ENCODE peak calls at places on chromosome 11, in four cellular contexts. One of them, this sample, is unnamed.

GRCh38 chr11:97610000-97610399 is 1220.2 kb downstream of the JRKL start:
- DNase-seq in HCT116: no peak
- DNase-seq in fibroblast of lung: no peak
- DNase-seq in astrocyte: no peak
- DNase-seq in this sample: no peak

GRCh38 chr11:93740031-93740801 is 1.1 kb downstream of the TAF1D start:
- DNase-seq in HCT116: no peak
- DNase-seq in fibroblast of lung: peak; percentile 61
- DNase-seq in astrocyte: peak; percentile 48
- DNase-seq in this sample: peak; percentile 16

GRCh38 chr11:10488581-10489443 is 33.7 kb downstream of the AMPD3 start:
- DNase-seq in HCT116: no peak
- DNase-seq in fibroblast of lung: no peak
- DNase-seq in astrocyte: no peak
- DNase-seq in this sample: no peak

GRCh38 chr11:4677948-4678347 is 19.7 kb downstream of the OR51E2 start:
- DNase-seq in HCT116: no peak
- DNase-seq in fibroblast of lung: no peak
- DNase-seq in astrocyte: no peak
- DNase-seq in this sample: no peak

GRCh38 chr11:73087730-73088129 is 54.4 kb downstream of the FCHSD2 start:
- DNase-seq in HCT116: no peak
- DNase-seq in fibroblast of lung: peak; percentile 17
- DNase-seq in astrocyte: no peak
- DNase-seq in this sample: no peak

GRCh38 chr11:1749020-1749758 is 1.2 kb downstream of the IFITM10 start:
- DNase-seq in HCT116: no peak
- DNase-seq in fibroblast of lung: peak; percentile 41
- DNase-seq in astrocyte: no peak
- DNase-seq in this sample: no peak

GRCh38 chr11:103338621-103339484 is 229.6 kb downstream of the DYNC2H1 start:
- DNase-seq in HCT116: no peak
- DNase-seq in fibroblast of lung: peak; percentile 58
- DNase-seq in astrocyte: peak; percentile 42
- DNase-seq in this sample: peak; percentile 28

GRCh38 chr11:72321381-72321996 is 77.5 kb upstream of the PHOX2A start:
- DNase-seq in HCT116: no peak
- DNase-seq in fibroblast of lung: peak; percentile 71
- DNase-seq in astrocyte: peak; percentile 61
- DNase-seq in this sample: peak; percentile 45

GRCh38 chr11:6229911-6230310 is 4.5 kb downstream of the FHIP1B start:
- DNase-seq in HCT116: no peak
- DNase-seq in fibroblast of lung: no peak
- DNase-seq in astrocyte: no peak
- DNase-seq in this sample: no peak

GRCh38 chr11:8065031-8065430 is 16.0 kb upstream of the TUB start:
- DNase-seq in HCT116: no peak
- DNase-seq in fibroblast of lung: no peak
- DNase-seq in astrocyte: no peak
- DNase-seq in this sample: no peak

GRCh38 chr11:134785059-134785458 is 373.0 kb upstream of the B3GAT1 start:
- DNase-seq in HCT116: no peak
- DNase-seq in fibroblast of lung: no peak
- DNase-seq in astrocyte: no peak
- DNase-seq in this sample: no peak

GRCh38 chr11:587978-588380 is 11.7 kb downstream of the PHRF1 start:
- DNase-seq in HCT116: no peak
- DNase-seq in fibroblast of lung: peak; percentile 60
- DNase-seq in astrocyte: peak; percentile 42
- DNase-seq in this sample: no peak

GRCh38 chr11:73393479-73394415 is 17.5 kb downstream of the RELT start:
- DNase-seq in HCT116: peak; percentile 41
- DNase-seq in fibroblast of lung: peak; percentile 73
- DNase-seq in astrocyte: peak; percentile 58
- DNase-seq in this sample: peak; percentile 73

GRCh38 chr11:95915051-95915450 is 8.9 kb downstream of the MTMR2 start:
- DNase-seq in HCT116: no peak
- DNase-seq in fibroblast of lung: peak; percentile 49
- DNase-seq in astrocyte: peak; percentile 36
- DNase-seq in this sample: no peak

GRCh38 chr11:124812876-124813275 is 12.7 kb upstream of the MSANTD2 start:
- DNase-seq in HCT116: no peak
- DNase-seq in fibroblast of lung: peak; percentile 60
- DNase-seq in astrocyte: peak; percentile 43
- DNase-seq in this sample: peak; percentile 55

GRCh38 chr11:117279711-117280376 is 11.3 kb upstream of the BACE1-AS start:
- DNase-seq in HCT116: no peak
- DNase-seq in fibroblast of lung: peak; percentile 21
- DNase-seq in astrocyte: peak; percentile 22
- DNase-seq in this sample: no peak

GRCh38 chr11:126415128-126415527 is 59.6 kb downstream of the ST3GAL4 start:
- DNase-seq in HCT116: no peak
- DNase-seq in fibroblast of lung: peak; percentile 12
- DNase-seq in astrocyte: no peak
- DNase-seq in this sample: no peak

GRCh38 chr11:70200212-70200844 is 2.8 kb upstream of the FADD start:
- DNase-seq in HCT116: no peak
- DNase-seq in fibroblast of lung: peak; percentile 15
- DNase-seq in astrocyte: no peak
- DNase-seq in this sample: no peak

GRCh38 chr11:67438121-67438902 is 830 bp upstream of the PTPRCAP start:
- DNase-seq in HCT116: no peak
- DNase-seq in fibroblast of lung: no peak
- DNase-seq in astrocyte: no peak
- DNase-seq in this sample: no peak

GRCh38 chr11:63683133-63683991 is 2.1 kb downstream of the RTN3 start:
- DNase-seq in HCT116: no peak
- DNase-seq in fibroblast of lung: peak; percentile 65
- DNase-seq in astrocyte: peak; percentile 58
- DNase-seq in this sample: peak; percentile 25

GRCh38 chr11:14971865-14972580 is at the start of gene CALCA:
- DNase-seq in HCT116: no peak
- DNase-seq in fibroblast of lung: no peak
- DNase-seq in astrocyte: no peak
- DNase-seq in this sample: no peak

GRCh38 chr11:75563978-75564552 is 2.0 kb downstream of the SERPINH1 start:
- DNase-seq in HCT116: no peak
- DNase-seq in fibroblast of lung: peak; percentile 91
- DNase-seq in astrocyte: peak; percentile 83
- DNase-seq in this sample: peak; percentile 85

DNA sequence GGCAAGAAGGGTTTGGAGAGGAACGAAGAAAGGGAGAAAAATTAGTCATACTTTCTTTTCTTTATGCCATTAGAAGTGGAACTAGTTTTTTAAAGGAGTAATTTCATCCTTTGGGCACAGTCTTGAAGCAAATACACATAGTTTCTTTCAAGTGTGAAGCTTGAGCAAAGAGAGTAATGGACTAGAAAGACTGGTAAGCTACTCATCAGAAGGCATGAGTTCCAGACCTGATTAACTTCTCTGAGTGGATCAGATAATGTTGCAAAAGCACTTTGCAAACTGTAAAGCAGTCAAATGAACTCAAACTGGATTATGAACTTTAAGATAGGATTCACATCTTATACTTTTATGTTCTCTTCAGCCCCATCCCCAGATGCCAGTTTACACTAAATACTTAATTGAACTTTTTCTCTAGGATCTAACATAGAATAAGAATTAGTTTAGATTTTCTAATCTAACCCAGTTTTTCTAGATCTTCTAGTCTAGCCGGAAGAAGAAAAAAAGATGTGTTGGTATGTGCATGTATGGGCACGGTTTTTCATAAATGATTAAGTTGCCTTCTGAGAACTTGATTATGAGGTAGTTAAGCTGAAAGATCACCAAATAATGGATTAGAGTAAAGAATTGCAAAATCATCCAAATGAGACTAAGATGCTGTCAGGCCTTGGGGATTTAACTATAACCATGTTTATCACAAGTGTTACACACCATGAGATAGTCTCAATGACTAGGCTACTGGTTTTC is 2.5 kb downstream of the DDIAS start:
- DNase-seq in HCT116: no peak
- DNase-seq in fibroblast of lung: no peak
- DNase-seq in astrocyte: no peak
- DNase-seq in this sample: no peak
- H3K9ac ChIP-seq in HCT116: no peak overlapping the region
- H3K9ac ChIP-seq in fibroblast of lung: no peak overlapping the region
- H3K9ac ChIP-seq in astrocyte: no peak overlapping the region
- H3K9ac ChIP-seq in this sample: no peak overlapping the region

DNA sequence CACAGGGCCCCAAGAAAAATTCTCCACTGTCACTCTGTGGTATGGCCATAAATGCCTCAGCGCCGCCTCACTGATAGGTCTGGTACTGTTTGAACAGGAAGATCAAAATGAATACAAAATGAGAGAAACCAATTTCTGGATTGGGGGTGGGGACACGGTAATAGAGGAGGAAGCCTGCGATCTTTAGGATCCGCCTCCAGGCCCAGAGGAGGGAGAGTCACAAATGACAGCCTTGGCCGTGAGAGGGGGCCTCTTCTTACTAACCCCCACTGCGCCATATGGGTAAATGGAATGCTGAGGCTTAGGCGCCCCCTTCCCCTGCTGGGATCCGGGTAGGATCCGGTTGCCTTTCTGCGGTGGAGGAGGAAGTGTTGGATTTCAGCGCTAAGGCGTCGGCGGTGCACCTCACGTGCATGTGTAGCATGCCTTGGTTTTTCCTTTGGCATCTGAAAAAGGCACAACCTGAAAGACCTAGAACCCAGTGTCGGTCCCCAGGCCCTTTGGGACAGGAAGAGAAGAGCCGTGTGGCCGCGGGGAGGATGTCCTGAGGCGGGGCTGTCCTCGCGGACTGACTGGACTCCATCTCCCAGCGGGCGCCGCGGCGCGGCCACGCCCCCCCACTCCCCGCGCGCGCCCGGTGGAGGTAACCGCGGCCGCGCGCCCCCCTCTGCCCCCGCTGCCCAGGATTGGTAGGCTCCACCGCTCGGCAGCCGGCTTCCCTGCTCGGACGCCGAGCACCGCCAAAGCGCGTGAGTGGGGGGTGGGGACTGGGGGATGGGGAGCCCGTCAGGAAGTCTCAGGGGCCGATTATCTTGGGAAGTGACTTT is 718 bp upstream of the MADD start:
- DNase-seq in HCT116: peak; percentile 47
- DNase-seq in fibroblast of lung: peak; percentile 84
- DNase-seq in astrocyte: peak; percentile 76
- DNase-seq in this sample: peak; percentile 85
- TF ChIP-seq EZH2 in HCT116: no peak
- TF ChIP-seq EZH2 in fibroblast of lung: no peak
- TF ChIP-seq EZH2 in astrocyte: no peak
- TF ChIP-seq EZH2 in this sample: no peak

GRCh38 chr11:44036811-44037657 is 10.7 kb upstream of the ACCSL start:
- DNase-seq in HCT116: peak; percentile 61
- DNase-seq in fibroblast of lung: peak; percentile 73
- DNase-seq in astrocyte: peak; percentile 59
- DNase-seq in this sample: peak; percentile 65
- H3K9ac ChIP-seq in HCT116: no peak overlapping the region
- H3K9ac ChIP-seq in fibroblast of lung: no peak overlapping the region
- H3K9ac ChIP-seq in astrocyte: no peak overlapping the region
- H3K9ac ChIP-seq in this sample: no peak overlapping the region

DNA sequence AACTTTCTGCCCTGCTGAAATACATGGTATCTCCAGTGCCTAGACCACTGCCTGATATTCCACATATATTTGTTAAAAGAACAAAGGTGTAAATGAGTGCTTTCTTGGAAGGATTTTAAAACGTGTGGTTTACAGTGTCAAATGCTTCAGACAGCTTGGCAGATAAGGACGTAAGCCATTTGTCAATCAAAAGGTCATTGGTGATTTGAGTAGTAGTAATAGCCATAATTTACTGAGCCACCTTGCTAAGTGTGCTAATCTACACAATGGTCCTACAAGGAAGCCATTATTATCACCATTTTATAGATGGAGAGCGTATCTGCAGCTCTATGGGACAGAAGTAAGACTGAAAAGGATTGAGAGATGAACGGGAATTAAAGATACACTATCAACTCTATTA is 186.8 kb upstream of the MPPED2 start:
- DNase-seq in HCT116: no peak
- DNase-seq in fibroblast of lung: no peak
- DNase-seq in astrocyte: no peak
- DNase-seq in this sample: no peak
- TF ChIP-seq EZH2 in HCT116: no peak
- TF ChIP-seq EZH2 in fibroblast of lung: no peak
- TF ChIP-seq EZH2 in astrocyte: no peak
- TF ChIP-seq EZH2 in this sample: no peak

GRCh38 chr11:33701831-33702230 is 1.2 kb upstream of the C11orf91 start:
- DNase-seq in HCT116: no peak
- DNase-seq in fibroblast of lung: peak; percentile 76
- DNase-seq in astrocyte: peak; percentile 76
- DNase-seq in this sample: peak; percentile 96

GRCh38 chr11:33704240-33705002 is 3.8 kb upstream of the C11orf91 start:
- DNase-seq in HCT116: no peak
- DNase-seq in fibroblast of lung: no peak
- DNase-seq in astrocyte: no peak
- DNase-seq in this sample: peak; percentile 52

GRCh38 chr11:33701302-33701701 is 676 bp upstream of the C11orf91 start:
- DNase-seq in HCT116: no peak
- DNase-seq in fibroblast of lung: peak; percentile 74
- DNase-seq in astrocyte: peak; percentile 62
- DNase-seq in this sample: peak; percentile 83

GRCh38 chr11:33703234-33703633 is 2.6 kb upstream of the C11orf91 start:
- DNase-seq in HCT116: no peak
- DNase-seq in fibroblast of lung: no peak
- DNase-seq in astrocyte: no peak
- DNase-seq in this sample: peak; percentile 53

DNA sequence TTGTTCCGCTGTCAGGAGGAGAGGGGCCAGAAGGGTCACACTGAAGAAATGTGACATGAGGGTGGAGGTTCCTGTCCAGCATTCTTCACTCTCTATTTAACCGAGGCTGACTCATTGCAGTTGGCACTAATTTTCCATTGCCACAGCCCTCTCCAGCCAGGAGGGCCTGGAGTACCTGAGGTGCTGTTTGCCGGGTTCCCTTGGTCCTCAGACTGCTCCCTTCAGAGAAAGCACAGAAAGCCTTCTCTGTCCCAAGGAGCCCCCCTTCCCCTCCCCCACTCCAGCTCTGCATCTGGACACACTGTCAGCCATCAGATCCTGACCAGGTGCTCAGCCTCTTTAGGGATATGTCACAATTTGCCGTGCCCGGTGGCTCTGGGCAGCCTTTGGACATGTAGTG is 3.1 kb upstream of the C11orf91 start:
- DNase-seq in HCT116: no peak
- DNase-seq in fibroblast of lung: peak; percentile 63
- DNase-seq in astrocyte: peak; percentile 41
- DNase-seq in this sample: peak; percentile 84
- H3K9ac ChIP-seq in HCT116: peak overlapping the region; percentile 32
- H3K9ac ChIP-seq in fibroblast of lung: no peak overlapping the region
- H3K9ac ChIP-seq in astrocyte: peak overlapping the region; percentile 23
- H3K9ac ChIP-seq in this sample: peak overlapping the region; percentile 35

This sample was measured in endothelial cell of umbilical vein.